ENCODE peak calls at places on chromosome 12, in eight cellular contexts. N is HTR-8/SVneo; R is MM.1S; M is keratinocyte; A is CD4-positive, CD25-positive, alpha-beta regulatory T cell; T is T-helper 2 cell; D is kidney tubule cell; F is AG10803. S is an unnamed sample.

GRCh38 chr12:22974865-22975264 is 349.9 kb downstream of the ETNK1 start:
- DNase-seq in N (peak; percentile 26), R (no peak), D (peak; percentile 83), M (peak; percentile 83), A (no peak), T (no peak), F (peak; percentile 81), S (peak; percentile 73)

GRCh38 chr12:89873745-89874144 is 165.1 kb upstream of the ATP2B1 start:
- DNase-seq in T (no peak), N (no peak), A (no peak), M (no peak), R (no peak), D (peak; percentile 11), F (peak; percentile 20), S (peak; percentile 27)

GRCh38 chr12:43105426-43105981 is 446.5 kb downstream of the ADAMTS20 start:
- DNase-seq in D (no peak), N (no peak), F (no peak), M (no peak), A (no peak), R (no peak), T (no peak), S (no peak)

GRCh38 chr12:124508323-124509096 is 58.9 kb downstream of the NCOR2 start:
- DNase-seq in D (no peak), F (no peak), N (peak; percentile 81), M (no peak), R (no peak), T (peak; percentile 24), A (peak; percentile 16), S (no peak)

GRCh38 chr12:113259499-113259953 is 38.3 kb downstream of the TPCN1 start:
- DNase-seq in R (no peak), A (no peak), F (peak; percentile 74), M (no peak), T (no peak), D (peak; percentile 42), N (no peak), S (no peak)

GRCh38 chr12:34389378-34390170 is 367.3 kb downstream of the ALG10 start:
- DNase-seq in F (no peak), T (no peak), A (no peak), D (no peak), M (no peak), N (no peak), R (no peak), S (no peak)

GRCh38 chr12:64650762-64651161 is 40.5 kb downstream of the RASSF3 start:
- DNase-seq in F (no peak), A (no peak), T (no peak), R (no peak), D (no peak), N (no peak), M (no peak), S (peak; percentile 66)

GRCh38 chr12:31234955-31235867 is 90.7 kb downstream of the SINHCAF start:
- DNase-seq in N (peak; percentile 51), M (no peak), A (no peak), F (peak; percentile 35), D (peak; percentile 47), T (no peak), R (no peak), S (peak; percentile 64)

GRCh38 chr12:54701940-54702592 is 53.9 kb upstream of the DCD start:
- DNase-seq in D (peak; percentile 60), N (peak; percentile 40), T (peak; percentile 54), R (peak; percentile 67), A (peak; percentile 67), M (no peak), F (peak; percentile 52), S (peak; percentile 29)

GRCh38 chr12:852864-853263 is 96.6 kb downstream of the RAD52 start:
- DNase-seq in N (no peak), M (no peak), D (no peak), A (no peak), F (no peak), T (no peak), R (no peak), S (no peak)

GRCh38 chr12:79203103-79203502 is 338.5 kb downstream of the SYT1 start:
- DNase-seq in N (no peak), F (no peak), M (no peak), T (no peak), A (no peak), D (no peak), R (no peak), S (no peak)

GRCh38 chr12:80936642-80937390 is 918 bp downstream of the LIN7A start:
- DNase-seq in R (peak; percentile 44), T (peak; percentile 8), D (peak; percentile 63), A (no peak), F (peak; percentile 41), N (peak; percentile 41), M (no peak), S (peak; percentile 7)

S was measured in H4.